ENCODE peak calls at places on chromosome 9, in five cellular contexts. O is Calu3; Q is HEK293T; A is activated CD4-positive, alpha-beta memory T cell treated with anti-CD3 and anti-CD28 coated beads for 36 hours; J is NCI-H1105 treated with DMSO at 0.1 percent for 48 hours. H is an unnamed sample.

GRCh38 chr9:92749934-92750315 is 14.7 kb downstream of the BICD2 start:
- DNase-seq in A (no peak), J (peak; percentile 76), Q (no peak), O (no peak), H (no peak)

GRCh38 chr9:112761912-112762651 is 11.5 kb downstream of the SNX30 start:
- DNase-seq in J (no peak), A (no peak), Q (no peak), O (no peak), H (no peak)

GRCh38 chr9:16718296-16718695 is 152.2 kb downstream of the BNC2 start:
- DNase-seq in A (no peak), Q (no peak), O (no peak), J (no peak), H (no peak)

GRCh38 chr9:87882627-87883026 is at the start of gene SPATA31E1:
- DNase-seq in Q (peak; percentile 2), O (no peak), A (peak; percentile 3), J (no peak), H (no peak)

GRCh38 chr9:94685359-94685758 is 41.1 kb upstream of the AOPEP start:
- DNase-seq in Q (no peak), O (no peak), J (no peak), A (no peak), H (no peak)

GRCh38 chr9:100150209-100150608 is 51.2 kb downstream of the INVS start:
- DNase-seq in O (no peak), A (no peak), Q (no peak), J (peak; percentile 57), H (no peak)

GRCh38 chr9:6712041-6712440 is 45.7 kb upstream of the KDM4C start:
- DNase-seq in J (no peak), Q (no peak), O (no peak), A (no peak), H (no peak)

GRCh38 chr9:113403651-113404050 is 2.6 kb upstream of the ALAD start:
- DNase-seq in O (no peak), A (no peak), J (no peak), Q (no peak), H (no peak)

GRCh38 chr9:137464291-137464999 is 5.3 kb upstream of the NSMF start:
- DNase-seq in Q (no peak), O (no peak), A (no peak), J (no peak), H (no peak)